ENCODE peak calls at places on chromosome 22, in nine cellular contexts. D, B, K, N, I, P, T, W and Q are unnamed samples.

GRCh38 chr22:46110215-46110614 is 40.1 kb upstream of the PPARA start:
- DNase-seq in D (no peak), B (no peak), K (no peak), N (no peak), I (no peak), P (peak; percentile 65), T (no peak), W (peak; percentile 82), Q (no peak)

GRCh38 chr22:30078320-30079311 is 1.6 kb upstream of the HORMAD2 start:
- DNase-seq in D (no peak), B (no peak), K (no peak), N (no peak), I (no peak), P (no peak), T (no peak), W (no peak), Q (no peak)

GRCh38 chr22:23712256-23712655 is 21.4 kb downstream of the RGL4 start:
- DNase-seq in D (no peak), B (no peak), K (no peak), N (no peak), I (no peak), P (no peak), T (no peak), W (no peak), Q (no peak)

GRCh38 chr22:38033522-38034277 is 23.5 kb upstream of the PICK1 start:
- DNase-seq in D (no peak), B (no peak), K (no peak), N (no peak), I (no peak), P (no peak), T (no peak), W (peak; percentile 82), Q (no peak)

GRCh38 chr22:28002181-28002700 is 83.2 kb upstream of the PITPNB start:
- DNase-seq in D (no peak), B (no peak), K (no peak), N (no peak), I (no peak), P (no peak), T (peak; percentile 47), W (no peak), Q (no peak)

GRCh38 chr22:28279888-28280287 is 360.8 kb upstream of the PITPNB start:
- DNase-seq in D (no peak), B (no peak), K (no peak), N (no peak), I (no peak), P (no peak), T (no peak), W (no peak), Q (no peak)

GRCh38 chr22:36465232-36466021 is 16.0 kb downstream of the TXN2 start:
- DNase-seq in D (peak; percentile 89), B (peak; percentile 87), K (no peak), N (peak; percentile 80), I (no peak), P (peak; percentile 72), T (no peak), W (peak; percentile 92), Q (no peak)

GRCh38 chr22:27264184-27264583 is 537.4 kb downstream of the MN1 start:
- DNase-seq in D (no peak), B (no peak), K (no peak), N (no peak), I (no peak), P (no peak), T (no peak), W (no peak), Q (no peak)

GRCh38 chr22:41481131-41481830 is 12.4 kb downstream of the ACO2 start:
- DNase-seq in D (no peak), B (no peak), K (no peak), N (no peak), I (no peak), P (no peak), T (no peak), W (no peak), Q (no peak)

GRCh38 chr22:41481925-41482318 is 13.0 kb downstream of the ACO2 start:
- DNase-seq in D (no peak), B (no peak), K (peak; percentile 44), N (no peak), I (no peak), P (no peak), T (no peak), W (no peak), Q (no peak)

GRCh38 chr22:41479671-41480396 is 10.9 kb downstream of the ACO2 start:
- DNase-seq in D (no peak), B (no peak), K (peak; percentile 21), N (no peak), I (no peak), P (no peak), T (no peak), W (no peak), Q (no peak)

GRCh38 chr22:41478891-41479521 is 10.1 kb downstream of the ACO2 start:
- DNase-seq in D (no peak), B (no peak), K (no peak), N (no peak), I (peak; percentile 45), P (no peak), T (no peak), W (peak; percentile 70), Q (no peak)

GRCh38 chr22:41480397-41480735 is 11.4 kb downstream of the ACO2 start:
- DNase-seq in D (no peak), B (no peak), K (no peak), N (no peak), I (no peak), P (no peak), T (no peak), W (no peak), Q (no peak)
- TF ChIP-seq EP300 in D (no peak), B (no peak), K (no peak), N (no peak), I (no peak), P (no peak), T (no peak), W (no peak), Q (no peak)

GRCh38 chr22:21754523-21755128 is 19.0 kb upstream of the YPEL1 start:
- DNase-seq in D (peak; percentile 66), B (no peak), K (no peak), N (no peak), I (no peak), P (peak; percentile 53), T (no peak), W (peak; percentile 68), Q (no peak)
- TF ChIP-seq EP300 in D (no peak), B (no peak), K (no peak), N (no peak), I (no peak), P (no peak), T (no peak), W (no peak), Q (no peak)

GRCh38 chr22:48895341-48895740 is 932.3 kb downstream of the BRD1 start:
- DNase-seq in D (no peak), B (no peak), K (no peak), N (no peak), I (no peak), P (no peak), T (no peak), W (no peak), Q (no peak)
- TF ChIP-seq EP300 in D (no peak), B (no peak), K (no peak), N (no peak), I (no peak), P (no peak), T (no peak), W (no peak), Q (no peak)

GRCh38 chr22:21073482-21073881 is 27.7 kb downstream of the LRRC74B start:
- DNase-seq in D (no peak), B (no peak), K (no peak), N (no peak), I (no peak), P (no peak), T (no peak), W (no peak), Q (no peak)
- TF ChIP-seq EP300 in D (no peak), B (no peak), K (no peak), N (no peak), I (no peak), P (no peak), T (no peak), W (no peak), Q (no peak)

GRCh38 chr22:43066844-43067385 is 22.3 kb downstream of the TTLL1 start:
- DNase-seq in D (no peak), B (no peak), K (no peak), N (no peak), I (no peak), P (no peak), T (no peak), W (no peak), Q (no peak)
- TF ChIP-seq EP300 in D (no peak), B (no peak), K (no peak), N (no peak), I (no peak), P (no peak), T (no peak), W (no peak), Q (no peak)

GRCh38 chr22:44574057-44574456 is 76.0 kb upstream of the RTL6 start:
- DNase-seq in D (peak; percentile 41), B (peak; percentile 76), K (no peak), N (no peak), I (no peak), P (peak; percentile 64), T (no peak), W (peak; percentile 82), Q (peak; percentile 61)
- TF ChIP-seq EP300 in D (no peak), B (no peak), K (no peak), N (no peak), I (no peak), P (no peak), T (no peak), W (no peak), Q (no peak)